ENCODE peak calls at places on chromosomes 11 and 22, in nine cellular contexts. M, L, R, C, T, U, P, Y and S are unnamed samples.

GRCh38 chr22:20009018-20009482 is 7.6 kb downstream of the ARVCF start:
- DNase-seq in M (no peak), L (no peak), R (no peak), C (no peak), T (no peak), U (peak; percentile 33), P (no peak), Y (no peak), S (no peak)

GRCh38 chr11:102800774-102801173 is 2.8 kb upstream of the MMP1 start:
- DNase-seq in M (no peak), L (no peak), R (no peak), C (no peak), T (no peak), U (no peak), P (no peak), Y (no peak), S (no peak)

GRCh38 chr11:45369294-45369693 is 83.2 kb upstream of the SYT13 start:
- DNase-seq in M (no peak), L (no peak), R (no peak), C (no peak), T (no peak), U (no peak), P (no peak), Y (no peak), S (no peak)

GRCh38 chr22:40007826-40008710 is 13.3 kb downstream of the FAM83F start:
- DNase-seq in M (no peak), L (no peak), R (no peak), C (peak; percentile 95), T (no peak), U (no peak), P (no peak), Y (no peak), S (no peak)

GRCh38 chr11:115162919-115163318 is 341.3 kb downstream of the CADM1 start:
- DNase-seq in M (no peak), L (no peak), R (no peak), C (no peak), T (no peak), U (no peak), P (no peak), Y (no peak), S (no peak)

GRCh38 chr11:116851631-116852030 is 14.2 kb upstream of the APOA1 start:
- DNase-seq in M (no peak), L (no peak), R (no peak), C (peak; percentile 86), T (peak; percentile 42), U (no peak), P (no peak), Y (peak; percentile 58), S (no peak)

GRCh38 chr22:41574847-41575381 is 14.1 kb downstream of the CSDC2 start:
- DNase-seq in M (no peak), L (no peak), R (no peak), C (no peak), T (no peak), U (peak; percentile 96), P (no peak), Y (no peak), S (peak; percentile 88)

GRCh38 chr11:3189193-3189843 is 24.2 kb upstream of the OSBPL5 start:
- DNase-seq in M (no peak), L (no peak), R (peak; percentile 83), C (no peak), T (no peak), U (no peak), P (no peak), Y (no peak), S (no peak)